ENCODE peak calls at places on chromosomes 1 and 21, in seven cellular contexts. One of them, this sample, is unnamed.

GRCh38 chr1:162720996-162721395 is 69.5 kb upstream of the HSD17B7 start:
- DNase-seq in memory B cell: no peak
- DNase-seq in stimulated activated CD4-positive, alpha-beta T cell treated with anti-CD3 and anti-CD28 coated beads, Interleukin-12 subunit alpha, Interleukin-12 subunit beta, amount 100 ng/mL, for 48 hours: no peak
- DNase-seq in LoVo: no peak
- DNase-seq in NCI-H1092 treated with DMSO at 0.1 percent for 48 hours: no peak
- DNase-seq in ELR: peak
- DNase-seq in KBM-7: no peak
- DNase-seq in this sample: peak

GRCh38 chr1:248755505-248755904 is at the start of gene LYPD8:
- DNase-seq in NCI-H1092 treated with DMSO at 0.1 percent for 48 hours: no peak
- DNase-seq in LoVo: no peak
- DNase-seq in stimulated activated CD4-positive, alpha-beta T cell treated with anti-CD3 and anti-CD28 coated beads, Interleukin-12 subunit alpha, Interleukin-12 subunit beta, amount 100 ng/mL, for 48 hours: no peak
- DNase-seq in KBM-7: no peak
- DNase-seq in ELR: no peak
- DNase-seq in memory B cell: no peak
- DNase-seq in this sample: no peak

GRCh38 chr1:150931773-150932172 is 5.6 kb downstream of the SETDB1 start:
- DNase-seq in memory B cell: no peak
- DNase-seq in NCI-H1092 treated with DMSO at 0.1 percent for 48 hours: no peak
- DNase-seq in LoVo: no peak
- DNase-seq in KBM-7: peak
- DNase-seq in ELR: peak
- DNase-seq in stimulated activated CD4-positive, alpha-beta T cell treated with anti-CD3 and anti-CD28 coated beads, Interleukin-12 subunit alpha, Interleukin-12 subunit beta, amount 100 ng/mL, for 48 hours: no peak
- DNase-seq in this sample: peak

GRCh38 chr1:36142121-36142520 is 7.2 kb downstream of the TRAPPC3 start:
- DNase-seq in memory B cell: no peak
- DNase-seq in LoVo: no peak
- DNase-seq in KBM-7: no peak
- DNase-seq in stimulated activated CD4-positive, alpha-beta T cell treated with anti-CD3 and anti-CD28 coated beads, Interleukin-12 subunit alpha, Interleukin-12 subunit beta, amount 100 ng/mL, for 48 hours: no peak
- DNase-seq in NCI-H1092 treated with DMSO at 0.1 percent for 48 hours: peak
- DNase-seq in ELR: no peak
- DNase-seq in this sample: no peak

GRCh38 chr21:16865612-16866011 is 647.2 kb upstream of the CXADR start:
- DNase-seq in LoVo: no peak
- DNase-seq in NCI-H1092 treated with DMSO at 0.1 percent for 48 hours: no peak
- DNase-seq in KBM-7: no peak
- DNase-seq in ELR: no peak
- DNase-seq in memory B cell: no peak
- DNase-seq in stimulated activated CD4-positive, alpha-beta T cell treated with anti-CD3 and anti-CD28 coated beads, Interleukin-12 subunit alpha, Interleukin-12 subunit beta, amount 100 ng/mL, for 48 hours: no peak
- DNase-seq in this sample: peak

GRCh38 chr1:20588634-20589225 is at the start of gene CDA:
- DNase-seq in memory B cell: no peak
- DNase-seq in NCI-H1092 treated with DMSO at 0.1 percent for 48 hours: no peak
- DNase-seq in stimulated activated CD4-positive, alpha-beta T cell treated with anti-CD3 and anti-CD28 coated beads, Interleukin-12 subunit alpha, Interleukin-12 subunit beta, amount 100 ng/mL, for 48 hours: no peak
- DNase-seq in LoVo: peak
- DNase-seq in KBM-7: no peak
- DNase-seq in ELR: no peak
- DNase-seq in this sample: no peak

GRCh38 chr1:212641956-212642355 is 33.4 kb downstream of the ATF3 start:
- DNase-seq in stimulated activated CD4-positive, alpha-beta T cell treated with anti-CD3 and anti-CD28 coated beads, Interleukin-12 subunit alpha, Interleukin-12 subunit beta, amount 100 ng/mL, for 48 hours: no peak
- DNase-seq in KBM-7: no peak
- DNase-seq in ELR: peak
- DNase-seq in NCI-H1092 treated with DMSO at 0.1 percent for 48 hours: no peak
- DNase-seq in LoVo: no peak
- DNase-seq in memory B cell: no peak
- DNase-seq in this sample: no peak

GRCh38 chr1:30319765-30320580 is 403.4 kb downstream of the MATN1 start:
- DNase-seq in ELR: no peak
- DNase-seq in LoVo: no peak
- DNase-seq in NCI-H1092 treated with DMSO at 0.1 percent for 48 hours: no peak
- DNase-seq in KBM-7: no peak
- DNase-seq in stimulated activated CD4-positive, alpha-beta T cell treated with anti-CD3 and anti-CD28 coated beads, Interleukin-12 subunit alpha, Interleukin-12 subunit beta, amount 100 ng/mL, for 48 hours: no peak
- DNase-seq in memory B cell: no peak
- DNase-seq in this sample: no peak

GRCh38 chr1:72827285-72827684 is 544.9 kb upstream of the NEGR1 start:
- DNase-seq in stimulated activated CD4-positive, alpha-beta T cell treated with anti-CD3 and anti-CD28 coated beads, Interleukin-12 subunit alpha, Interleukin-12 subunit beta, amount 100 ng/mL, for 48 hours: no peak
- DNase-seq in ELR: peak
- DNase-seq in KBM-7: no peak
- DNase-seq in NCI-H1092 treated with DMSO at 0.1 percent for 48 hours: no peak
- DNase-seq in memory B cell: no peak
- DNase-seq in LoVo: no peak
- DNase-seq in this sample: peak

This sample was measured in LHCN-M2.